ENCODE peak calls at places on chromosomes 2 and 18, in four cellular contexts. E is heart right ventricle; D is naive thymus-derived CD4-positive, alpha-beta T cell; K is psoas muscle. Q is an unnamed sample.

GRCh38 chr2:43044093-43044614 is 182.3 kb downstream of the ZFP36L2 start:
- DNase-seq in E (no peak), D (no peak), K (no peak), Q (no peak)

GRCh38 chr2:126975671-126976655 is 77.3 kb downstream of the TEX51 start:
- DNase-seq in E (no peak), D (no peak), K (no peak), Q (no peak)

GRCh38 chr2:19785432-19785831 is 116.4 kb downstream of the TTC32 start:
- DNase-seq in E (peak), D (no peak), K (no peak), Q (no peak)

GRCh38 chr2:178109813-178110212 is 2.4 kb upstream of the RBM45 start:
- DNase-seq in E (no peak), D (no peak), K (no peak), Q (peak)

GRCh38 chr2:11343626-11344341 is 652 bp downstream of the ROCK2 start:
- DNase-seq in E (peak), D (peak), K (peak), Q (peak)

GRCh38 chr18:36580266-36580665 is 248.5 kb downstream of the TPGS2 start:
- DNase-seq in E (peak), D (no peak), K (peak), Q (no peak)

GRCh38 chr18:7830468-7830867 is 263.4 kb downstream of the PTPRM start:
- DNase-seq in E (no peak), D (no peak), K (no peak), Q (peak)

GRCh38 chr2:15660491-15661294 is 69.0 kb downstream of the DDX1 start:
- DNase-seq in E (no peak), D (no peak), K (no peak), Q (no peak)

GRCh38 chr2:112259509-112260294 is 4.9 kb upstream of the ZC3H8 start:
- DNase-seq in E (peak), D (peak), K (peak), Q (peak)

DNA sequence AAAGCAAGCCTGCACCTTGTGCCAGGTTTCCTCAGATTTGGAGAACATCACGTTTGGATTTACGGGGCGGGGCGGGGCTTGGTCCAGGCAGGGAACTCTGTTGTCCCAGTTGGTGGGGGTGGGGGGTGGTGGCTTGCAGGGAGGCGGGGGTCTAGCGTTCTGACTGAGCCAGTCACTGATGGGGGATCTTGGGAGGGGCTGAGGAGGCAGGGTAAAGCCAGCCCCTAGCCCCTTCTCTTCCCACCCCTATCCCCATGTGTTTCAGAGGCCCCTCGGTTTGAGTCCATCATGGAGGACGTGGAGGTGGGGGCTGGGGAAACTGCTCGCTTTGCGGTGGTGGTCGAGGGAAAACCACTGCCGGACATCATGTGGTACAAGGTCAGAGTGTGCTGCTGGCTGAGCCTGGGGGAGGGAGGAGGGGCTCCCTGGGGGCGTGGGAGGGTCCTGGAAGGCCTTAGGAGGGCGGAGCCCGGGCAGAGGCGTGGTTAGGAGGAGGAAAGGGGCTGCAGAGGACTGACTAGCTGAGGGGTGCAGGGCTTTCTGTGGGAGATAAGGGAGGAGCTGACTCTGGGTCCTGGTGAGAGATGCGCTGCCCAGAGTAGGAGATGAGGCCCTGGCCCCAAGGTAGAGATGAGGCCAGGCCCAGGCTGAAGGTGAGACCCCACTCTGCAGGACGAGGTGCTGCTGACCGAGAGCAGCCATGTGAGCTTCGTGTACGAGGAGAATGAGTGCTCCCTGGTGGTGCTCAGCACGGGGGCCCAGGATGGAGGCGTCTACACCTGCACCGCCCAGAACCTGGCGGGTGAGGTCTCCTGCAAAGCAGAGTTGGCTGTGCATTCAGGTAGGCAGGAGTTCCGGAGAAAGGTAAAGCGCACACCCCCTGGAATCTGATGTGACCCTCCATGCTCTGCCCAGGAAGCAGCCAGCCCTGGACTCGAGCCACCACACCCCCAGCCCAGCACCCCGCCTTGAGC is 21.8 kb upstream of the GMPPA start:
- DNase-seq in E (no peak), D (no peak), K (no peak), Q (no peak)
- H3K27ac ChIP-seq in E (no peak), D (no peak), K (no peak), Q (no peak)

GRCh38 chr18:62738638-62739037 is 23.3 kb downstream of the PHLPP1 start:
- DNase-seq in E (no peak), D (no peak), K (no peak), Q (peak)

GRCh38 chr18:62744076-62744705 is 28.9 kb downstream of the PHLPP1 start:
- DNase-seq in E (no peak), D (no peak), K (no peak), Q (no peak)

GRCh38 chr18:62741118-62741566 is 25.8 kb downstream of the PHLPP1 start:
- DNase-seq in E (no peak), D (no peak), K (no peak), Q (no peak)

GRCh38 chr18:62739911-62740310 is 24.6 kb downstream of the PHLPP1 start:
- DNase-seq in E (no peak), D (no peak), K (no peak), Q (no peak)

DNA sequence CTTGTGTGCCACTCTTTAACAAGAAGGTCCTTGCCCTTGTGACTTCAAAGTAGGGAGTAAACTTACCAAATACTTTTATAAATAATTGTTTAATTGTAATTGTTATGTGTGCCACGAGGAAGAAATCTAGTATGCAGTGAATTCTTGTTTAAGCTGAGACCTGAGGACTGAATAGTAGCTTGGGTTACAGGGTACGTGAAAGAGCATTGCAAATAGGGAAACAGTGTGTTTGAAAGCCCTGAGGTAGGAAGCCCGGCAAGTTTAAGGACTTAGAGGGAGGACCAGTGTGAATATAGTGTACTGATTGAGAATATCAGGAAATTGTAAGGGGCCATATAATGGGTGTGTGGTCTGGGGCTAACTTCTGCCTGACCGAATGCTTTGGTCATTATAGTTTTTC is 26.2 kb downstream of the PHLPP1 start:
- DNase-seq in E (no peak), D (no peak), K (no peak), Q (no peak)
- H3K27ac ChIP-seq in E (no peak), D (no peak), K (no peak), Q (no peak)

GRCh38 chr2:68907923-68908253 is 36.7 kb upstream of the BMP10 start:
- DNase-seq in E (no peak), D (no peak), K (no peak), Q (peak)
- H3K27ac ChIP-seq in E (no peak), D (no peak), K (no peak), Q (peak)

DNA sequence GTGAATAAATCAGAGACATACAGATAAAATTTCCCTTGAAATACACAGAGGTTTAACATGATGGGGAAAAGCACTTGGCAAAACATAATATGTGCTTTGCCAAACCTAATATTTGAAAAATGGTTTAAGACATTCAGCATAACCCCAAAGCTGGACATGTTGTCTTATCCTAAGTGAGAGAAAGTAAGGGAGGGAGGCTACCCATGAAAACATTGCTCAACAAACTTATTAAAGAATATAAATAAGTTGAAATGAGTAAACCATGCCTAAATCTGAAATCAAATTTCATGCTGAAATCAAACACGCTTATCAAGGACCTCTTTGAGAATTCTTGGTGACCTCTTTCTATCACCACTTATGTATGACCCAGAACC is 81.2 kb downstream of the ARHGAP15 start:
- DNase-seq in E (no peak), D (no peak), K (no peak), Q (no peak)
- H3K27ac ChIP-seq in E (no peak), D (no peak), K (no peak), Q (no peak)

DNA sequence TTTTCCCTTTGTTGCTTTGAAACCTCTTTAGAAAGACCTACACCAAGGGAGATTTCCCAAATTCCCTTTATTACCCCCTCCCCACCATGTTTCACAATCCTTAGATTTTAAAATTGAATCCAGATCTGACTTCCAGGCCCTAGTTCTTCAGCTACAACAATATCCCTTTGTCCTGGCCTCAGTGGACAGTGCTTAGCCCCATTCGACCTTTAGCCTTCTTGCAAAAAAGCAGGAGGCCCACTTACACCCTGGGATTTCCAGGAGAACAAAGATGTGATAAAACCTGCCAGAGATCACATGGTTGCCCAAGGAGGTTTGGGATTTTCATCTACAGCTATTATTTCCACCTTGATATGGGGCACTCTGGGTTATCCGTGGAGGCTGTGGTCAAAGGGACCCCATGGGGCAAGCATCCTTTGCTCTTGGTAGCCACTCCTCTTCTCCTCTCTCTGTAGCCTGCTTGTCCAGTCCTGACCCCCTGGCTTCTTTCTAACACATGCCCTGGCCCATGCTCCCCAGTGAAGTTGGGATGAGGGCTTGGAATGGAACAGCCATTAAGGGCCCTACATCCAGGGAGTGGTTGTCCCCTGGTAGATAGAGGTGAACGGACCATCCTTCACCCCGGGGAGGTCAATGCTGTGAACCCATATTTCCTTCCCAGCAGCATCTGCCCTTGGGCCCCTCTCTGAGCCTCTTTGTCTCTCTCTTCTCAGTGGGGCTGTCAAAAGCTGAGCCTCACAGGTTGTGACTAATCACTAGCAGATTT is 267.4 kb downstream of the DYSF start:
- DNase-seq in E (no peak), D (no peak), K (no peak), Q (no peak)
- H3K27ac ChIP-seq in E (peak), D (no peak), K (no peak), Q (no peak)

GRCh38 chr2:65403529-65403915 is 28.9 kb downstream of the SPRED2 start:
- DNase-seq in E (no peak), D (no peak), K (no peak), Q (no peak)
- H3K27ac ChIP-seq in E (no peak), D (no peak), K (no peak), Q (no peak)

GRCh38 chr2:85914916-85915315 is 26.1 kb upstream of the ST3GAL5 start:
- DNase-seq in E (no peak), D (no peak), K (no peak), Q (no peak)
- H3K27ac ChIP-seq in E (no peak), D (no peak), K (no peak), Q (no peak)

DNA sequence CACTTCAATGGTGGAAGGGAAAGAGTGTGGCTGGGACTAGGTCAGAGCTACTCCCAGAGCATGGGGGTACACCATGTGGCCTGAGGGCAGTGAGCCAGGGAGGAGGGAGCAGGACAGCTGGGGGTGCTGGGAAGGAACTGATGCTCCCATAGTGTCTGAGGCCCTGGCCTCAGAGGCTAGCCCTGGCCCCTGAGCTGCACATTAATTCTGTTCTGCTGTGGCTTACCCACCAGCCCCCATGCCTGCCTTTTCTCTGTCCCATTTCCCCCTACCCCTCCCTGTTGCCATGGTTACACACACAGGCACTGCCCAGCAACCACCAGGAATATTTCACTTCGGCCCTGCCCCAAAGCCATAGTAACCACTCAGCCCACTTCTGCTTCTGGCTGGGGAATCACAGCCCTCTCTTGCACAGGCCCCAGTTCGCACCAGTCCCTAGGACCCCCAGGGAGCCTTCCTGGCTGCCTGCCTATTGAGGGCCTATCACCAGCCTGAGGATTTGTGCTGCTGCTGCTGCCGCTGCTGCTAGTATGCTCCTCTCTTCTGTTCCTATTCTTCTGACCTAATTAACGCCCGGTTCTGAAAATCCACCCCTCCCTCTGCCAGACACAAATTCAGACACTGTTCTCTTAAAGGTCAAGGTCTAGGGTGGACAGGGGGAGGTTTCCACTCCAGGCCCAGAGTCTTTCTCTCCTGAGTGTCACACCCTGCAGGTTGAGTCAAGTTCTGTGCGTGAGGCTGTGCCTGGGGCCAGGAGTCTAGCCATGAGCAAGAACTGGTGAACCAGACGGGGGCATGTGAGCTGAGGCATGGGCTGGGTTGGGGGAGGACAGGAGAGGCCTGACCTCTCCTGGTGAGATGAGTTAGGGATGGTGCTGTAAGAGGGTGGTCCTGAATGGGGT is 87.1 kb upstream of the MCFD2 start:
- DNase-seq in E (no peak), D (no peak), K (peak), Q (no peak)
- H3K27ac ChIP-seq in E (peak), D (no peak), K (no peak), Q (no peak)